ENCODE peak calls at places on chromosome 2, in ten cellular contexts. W is NCI-H524; N is HEK293T; H is cerebellar cortex; B is H4; Y is lung microvascular endothelial cell; D is hypothalamus; E is naive B cell; G is naive thymus-derived CD8-positive, alpha-beta T cell; X is C1 segment of cervical spinal cord. L is an unnamed sample.

GRCh38 chr2:56448403-56448998 is 264.7 kb downstream of the CCDC85A start:
- DNase-seq in Y (no peak), G (no peak), N (no peak), H (no peak), D (no peak), E (no peak), W (no peak), B (no peak), X (no peak), L (no peak)

GRCh38 chr2:58081000-58081399 is 34.4 kb downstream of the VRK2 start:
- DNase-seq in H (no peak), Y (no peak), W (no peak), E (no peak), D (no peak), B (no peak), N (no peak), G (no peak), X (no peak), L (no peak)

GRCh38 chr2:170972508-170973224 is 43.6 kb downstream of the GORASP2 start:
- DNase-seq in B (no peak), H (peak), N (no peak), D (no peak), W (peak), X (no peak), G (no peak), E (no peak), Y (no peak), L (no peak)

GRCh38 chr2:26732446-26732845 is 31.6 kb upstream of the SLC35F6 start:
- DNase-seq in E (no peak), H (no peak), B (no peak), X (no peak), G (no peak), W (no peak), D (no peak), N (no peak), Y (no peak), L (no peak)

GRCh38 chr2:133568172-133568571 is at the start of gene NCKAP5:
- DNase-seq in Y (peak), H (no peak), B (peak), X (peak), N (peak), W (no peak), G (no peak), D (peak), E (no peak), L (no peak)

GRCh38 chr2:172677363-172677762 is 58.3 kb upstream of the RAPGEF4 start:
- DNase-seq in Y (peak), W (no peak), X (no peak), D (no peak), N (no peak), E (no peak), G (no peak), B (no peak), H (no peak), L (no peak)

GRCh38 chr2:3290655-3291054 is 87.0 kb downstream of the EIPR1 start:
- DNase-seq in Y (no peak), N (no peak), G (no peak), H (no peak), X (no peak), W (no peak), D (no peak), B (no peak), E (no peak), L (no peak)

GRCh38 chr2:119517433-119517832 is 6.8 kb downstream of the SCTR start:
- DNase-seq in X (no peak), E (no peak), N (peak), G (no peak), Y (peak), W (peak), D (no peak), H (peak), B (peak), L (peak)

GRCh38 chr2:22701761-22702160 is 683.2 kb upstream of the KLHL29 start:
- DNase-seq in Y (no peak), W (no peak), H (no peak), E (no peak), B (no peak), N (no peak), D (no peak), G (no peak), X (no peak), L (no peak)

L was measured in DMS 273 treated with DMSO at 0.1 percent for 48 hours.